ENCODE peak calls at places on chromosomes 1 and 21, in six cellular contexts. S, M, V, A, U and E are unnamed samples.

GRCh38 chr1:201732351-201732750 is 96.6 kb upstream of the IPO9 start:
- DNase-seq in V (no peak), A (no peak), U (peak), M (no peak), S (no peak), E (no peak)

GRCh38 chr1:27001570-27002360 is 8.3 kb downstream of the TRNP1 start:
- DNase-seq in M (no peak), V (peak), U (peak), S (no peak), A (peak), E (no peak)

GRCh38 chr1:231211005-231211857 is 29.8 kb upstream of the GNPAT start:
- DNase-seq in A (peak), M (no peak), U (peak), S (peak), V (peak), E (peak)

GRCh38 chr1:231122143-231122542 is 39.7 kb upstream of the TRIM67 start:
- DNase-seq in U (no peak), A (no peak), V (no peak), S (no peak), M (no peak), E (no peak)

GRCh38 chr1:33563702-33564101 is 91.3 kb downstream of the ZSCAN20 start:
- DNase-seq in U (no peak), S (no peak), M (no peak), A (no peak), V (no peak), E (no peak)

GRCh38 chr21:16124397-16125130 is 394.8 kb downstream of the USP25 start:
- DNase-seq in U (peak), S (no peak), V (peak), M (no peak), A (peak), E (no peak)

GRCh38 chr1:230138561-230139239 is 71.7 kb downstream of the GALNT2 start:
- DNase-seq in M (no peak), S (no peak), U (no peak), A (no peak), V (no peak), E (no peak)

GRCh38 chr1:77322061-77322900 is 40.5 kb downstream of the AK5 start:
- DNase-seq in S (no peak), A (peak), U (peak), V (peak), M (no peak), E (no peak)

GRCh38 chr1:37028981-37029617 is 5.2 kb downstream of the GRIK3 start:
- DNase-seq in M (no peak), S (no peak), U (no peak), A (no peak), V (no peak), E (no peak)

GRCh38 chr1:70487910-70488665 is 77.0 kb downstream of the CTH start:
- DNase-seq in S (peak), M (no peak), U (peak), A (peak), V (peak), E (no peak)

GRCh38 chr1:66933887-66934700 is 9.3 kb downstream of the MIER1 start:
- DNase-seq in U (no peak), S (no peak), A (peak), M (no peak), V (peak), E (no peak)

GRCh38 chr1:2084306-2084705 is 34.1 kb downstream of the PRKCZ start:
- DNase-seq in M (no peak), V (no peak), U (no peak), S (no peak), A (no peak), E (no peak)

GRCh38 chr1:31505884-31506497 is 70.3 kb upstream of the TINAGL1 start:
- DNase-seq in V (peak), S (no peak), M (no peak), A (no peak), U (peak), E (no peak)

GRCh38 chr1:99996951-99997350 is 27.2 kb downstream of the SLC35A3 start:
- DNase-seq in S (no peak), M (no peak), A (no peak), V (no peak), U (no peak), E (no peak)

GRCh38 chr1:116855788-116856187 is 53.9 kb upstream of the PTGFRN start:
- DNase-seq in S (no peak), V (no peak), M (no peak), U (peak), A (no peak), E (no peak)

GRCh38 chr1:110208916-110209650 is 1.0 kb upstream of the KCNC4 start:
- DNase-seq in S (no peak), A (no peak), V (no peak), U (no peak), M (no peak), E (no peak)

GRCh38 chr1:165228676-165229075 is 127.8 kb downstream of the LMX1A start:
- DNase-seq in M (no peak), V (peak), S (peak), U (no peak), A (no peak), E (no peak)

GRCh38 chr1:6127587-6128163 is 52.4 kb downstream of the CHD5 start:
- DNase-seq in U (peak), A (peak), S (peak), V (peak), M (no peak), E (peak)

GRCh38 chr1:185152187-185152767 is 4.5 kb downstream of the TRMT1L start:
- DNase-seq in U (no peak), V (peak), A (no peak), S (no peak), M (no peak), E (no peak)

GRCh38 chr1:218079379-218079778 is 205.7 kb upstream of the RRP15 start:
- DNase-seq in V (no peak), M (no peak), U (no peak), S (no peak), A (no peak), E (no peak)

GRCh38 chr1:5941671-5942070 is 50.6 kb downstream of the NPHP4 start:
- DNase-seq in M (peak), S (no peak), A (no peak), U (no peak), V (no peak), E (no peak)

GRCh38 chr21:46120301-46121285 is 22.7 kb downstream of the COL6A2 start:
- DNase-seq in V (no peak), S (no peak), A (no peak), U (no peak), M (no peak), E (peak)

GRCh38 chr1:48235652-48236051 is 13.1 kb downstream of the SLC5A9 start:
- DNase-seq in S (no peak), M (no peak), U (no peak), A (no peak), V (no peak), E (no peak)

GRCh38 chr1:225578247-225578646 is 74.7 kb downstream of the ENAH start:
- DNase-seq in A (no peak), V (no peak), M (no peak), U (no peak), S (no peak), E (no peak)

GRCh38 chr1:184199036-184199796 is 147.7 kb downstream of the TSEN15 start:
- DNase-seq in A (no peak), M (no peak), V (peak), S (no peak), U (no peak), E (no peak)

DNA sequence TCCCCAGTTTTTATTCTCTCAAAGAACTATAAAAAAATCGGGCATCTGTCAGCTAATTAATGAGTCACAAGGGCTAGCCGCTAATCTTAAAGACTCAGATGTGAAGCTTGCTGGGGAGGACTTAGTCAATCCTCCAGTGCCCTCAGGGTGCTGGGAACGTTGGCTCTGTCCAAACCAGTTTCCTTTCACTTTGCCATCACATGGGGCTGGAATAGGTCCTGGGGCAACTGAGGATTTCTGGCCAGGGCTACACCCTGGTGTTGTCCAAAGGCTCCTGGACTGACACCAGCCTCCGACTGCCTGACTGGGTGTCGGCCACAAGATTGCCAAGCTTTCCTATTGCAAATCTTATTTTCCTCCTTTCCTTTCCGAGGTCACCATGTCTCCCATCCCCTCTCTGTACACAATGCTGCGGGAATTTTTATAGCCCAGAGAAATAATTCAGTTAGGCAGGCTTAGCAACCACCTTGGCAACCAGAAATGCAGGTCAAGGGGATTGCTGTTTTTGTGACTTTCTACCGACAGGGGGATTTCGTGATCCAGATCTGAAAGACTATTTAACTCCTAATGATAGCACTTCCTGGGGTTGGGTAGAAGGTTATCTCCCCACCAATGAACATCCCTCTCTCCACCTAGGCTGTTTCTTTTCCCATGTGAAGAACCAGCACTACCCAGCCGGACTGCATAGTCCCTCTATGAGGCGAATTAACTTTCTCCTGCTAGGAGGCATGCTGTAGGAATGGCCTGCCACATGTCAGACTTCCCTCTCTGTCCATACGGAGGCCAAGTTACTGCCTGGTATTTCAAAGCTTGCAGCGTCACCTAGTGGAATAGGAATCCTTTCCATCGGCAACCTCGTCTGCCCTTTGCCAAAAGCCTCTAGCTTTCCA is 29.9 kb upstream of the CTBS start:
- DNase-seq in M (no peak), V (peak), S (no peak), U (peak), A (peak), E (no peak)
- TF ChIP-seq CTCF in M (peak), V (no peak), S (no peak), U (peak), A (no peak), E (no peak)

GRCh38 chr1:19096036-19096833 is 113.8 kb downstream of the UBR4 start:
- DNase-seq in M (no peak), U (no peak), S (peak), V (peak), A (peak), E (no peak)
- TF ChIP-seq CTCF in M (peak), U (peak), S (no peak), V (peak), A (peak), E (peak)

GRCh38 chr1:43921022-43921421 is 12.6 kb upstream of the ARTN start:
- DNase-seq in S (no peak), U (no peak), M (no peak), V (no peak), A (no peak), E (no peak)
- TF ChIP-seq CTCF in S (no peak), U (no peak), M (no peak), V (no peak), A (no peak), E (no peak)

DNA sequence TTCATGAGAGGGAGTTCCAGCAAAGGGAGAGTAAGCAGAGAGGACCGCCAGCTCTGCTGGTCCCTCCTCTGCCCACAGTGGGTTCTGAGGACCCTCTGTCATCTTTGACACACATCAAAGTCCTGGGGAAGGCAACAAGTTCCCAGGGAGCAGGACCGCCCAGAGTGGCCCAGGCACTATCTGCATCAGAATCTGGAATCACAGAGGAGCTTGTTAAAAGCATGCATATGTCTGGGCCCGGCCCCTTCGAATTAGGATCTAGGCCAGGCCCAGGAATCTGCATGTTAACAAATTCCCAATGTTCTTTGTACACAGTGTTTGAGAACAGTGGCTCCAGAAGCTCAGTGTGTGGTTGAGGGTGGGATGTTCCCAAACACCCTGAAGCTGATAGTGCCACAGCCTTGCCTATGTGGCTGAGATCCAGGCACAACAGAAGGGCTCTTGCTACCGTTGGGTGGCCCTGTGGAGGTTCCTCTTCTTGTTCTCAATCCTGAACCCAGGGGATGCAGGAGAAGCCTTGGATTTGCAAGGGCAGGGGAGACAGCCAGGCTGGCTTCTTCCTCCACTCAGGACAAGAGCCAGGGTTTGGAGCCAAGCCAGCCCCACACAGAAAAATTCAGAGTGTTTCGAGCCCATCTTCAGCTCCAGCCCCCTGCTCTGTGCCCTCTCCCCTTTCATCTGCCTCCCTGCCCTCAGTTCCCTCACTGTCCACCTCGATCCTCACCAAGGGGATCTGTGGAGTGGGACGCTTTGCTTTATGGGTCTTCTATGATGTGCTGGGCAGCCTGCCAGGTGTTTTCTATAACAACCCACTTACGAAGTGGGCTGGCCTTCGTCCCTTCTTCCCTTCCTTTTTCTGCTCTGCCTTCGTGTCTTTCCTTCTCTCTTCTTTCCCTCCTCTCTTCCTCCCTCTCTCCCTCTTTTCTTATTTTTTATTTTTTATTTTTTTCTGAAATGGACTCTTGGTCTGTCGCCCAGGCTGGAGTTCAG is 129.0 kb upstream of the TMPRSS2 start:
- DNase-seq in V (no peak), U (no peak), S (no peak), M (no peak), A (no peak), E (no peak)
- TF ChIP-seq CTCF in V (no peak), U (no peak), S (no peak), M (no peak), A (no peak), E (no peak)